ENCODE peak calls at places on chromosomes 16 and 17, in ten cellular contexts. D is HCT116; V is CD4-positive, alpha-beta T cell; P is dorsolateral prefrontal cortex; B is CD4-positive, CD25-positive, alpha-beta regulatory T cell; Q is breast epithelium; O is PC-3; H is substantia nigra; A is AG04450; W is aorta. M is an unnamed sample.

GRCh38 chr17:72501404-72502110 is 380.7 kb downstream of the SOX9 start:
- DNase-seq in D (no peak), V (no peak), P (peak), B (no peak), Q (peak), O (no peak), H (no peak), A (no peak), W (no peak), M (no peak)

GRCh38 chr16:85718682-85719081 is 29.9 kb upstream of the GINS2 start:
- DNase-seq in D (no peak), V (no peak), P (no peak), B (no peak), Q (no peak), O (peak), H (no peak), A (no peak), W (no peak), M (no peak)

GRCh38 chr16:31331807-31332301 is 23.1 kb upstream of the ITGAX start:
- DNase-seq in D (no peak), V (no peak), P (no peak), B (no peak), Q (no peak), O (no peak), H (no peak), A (no peak), W (no peak), M (no peak)

GRCh38 chr17:42484304-42484703 is 25.6 kb downstream of the ATP6V0A1 start:
- DNase-seq in D (no peak), V (peak), P (no peak), B (peak), Q (peak), O (no peak), H (no peak), A (no peak), W (no peak), M (no peak)

GRCh38 chr16:30996324-30996999 is 11.5 kb downstream of the HSD3B7 start:
- DNase-seq in D (no peak), V (no peak), P (no peak), B (no peak), Q (no peak), O (peak), H (no peak), A (no peak), W (no peak), M (no peak)

GRCh38 chr17:81257533-81257932 is 18.4 kb downstream of the NDUFAF8 start:
- DNase-seq in D (no peak), V (no peak), P (no peak), B (no peak), Q (no peak), O (no peak), H (no peak), A (no peak), W (no peak), M (no peak)

GRCh38 chr16:79964104-79964503 is 363.6 kb upstream of the MAF start:
- DNase-seq in D (no peak), V (no peak), P (no peak), B (no peak), Q (no peak), O (no peak), H (no peak), A (no peak), W (no peak), M (no peak)

GRCh38 chr17:73604046-73604445 is 40.2 kb downstream of the SDK2 start:
- DNase-seq in D (no peak), V (no peak), P (no peak), B (no peak), Q (no peak), O (no peak), H (no peak), A (no peak), W (no peak), M (no peak)

GRCh38 chr17:32609085-32609484 is 122.3 kb downstream of the CDK5R1 start:
- DNase-seq in D (peak), V (peak), P (peak), B (peak), Q (peak), O (peak), H (no peak), A (no peak), W (peak), M (peak)

GRCh38 chr16:83934684-83934977 is 18.4 kb upstream of the OSGIN1 start:
- DNase-seq in D (no peak), V (no peak), P (no peak), B (no peak), Q (no peak), O (no peak), H (no peak), A (no peak), W (no peak), M (no peak)

GRCh38 chr16:89404561-89404960 is 85.8 kb downstream of the ANKRD11 start:
- DNase-seq in D (no peak), V (no peak), P (no peak), B (no peak), Q (no peak), O (no peak), H (no peak), A (no peak), W (no peak), M (peak)

GRCh38 chr16:24471616-24472015 is 67.8 kb upstream of the RBBP6 start:
- DNase-seq in D (no peak), V (no peak), P (peak), B (no peak), Q (no peak), O (no peak), H (no peak), A (no peak), W (no peak), M (no peak)

GRCh38 chr16:14003119-14003570 is 68.0 kb upstream of the MRTFB start:
- DNase-seq in D (no peak), V (no peak), P (peak), B (no peak), Q (peak), O (peak), H (no peak), A (no peak), W (peak), M (no peak)

GRCh38 chr16:80285089-80285488 is 255.7 kb upstream of the DYNLRB2 start:
- DNase-seq in D (no peak), V (no peak), P (no peak), B (no peak), Q (no peak), O (no peak), H (no peak), A (peak), W (no peak), M (peak)

GRCh38 chr17:82935944-82936767 is 96.3 kb upstream of the ZNF750 start:
- DNase-seq in D (no peak), V (no peak), P (no peak), B (no peak), Q (no peak), O (no peak), H (no peak), A (no peak), W (no peak), M (no peak)

GRCh38 chr17:69909389-69909788 is 165.6 kb upstream of the KCNJ16 start:
- DNase-seq in D (no peak), V (no peak), P (no peak), B (no peak), Q (no peak), O (no peak), H (no peak), A (no peak), W (no peak), M (no peak)

GRCh38 chr17:77303620-77304019 is 162.9 kb downstream of the SEC14L1 start:
- DNase-seq in D (no peak), V (no peak), P (no peak), B (no peak), Q (no peak), O (no peak), H (no peak), A (no peak), W (no peak), M (no peak)

GRCh38 chr17:21537302-21537701 is 155.0 kb upstream of the KCNJ18 start:
- DNase-seq in D (no peak), V (no peak), P (no peak), B (no peak), Q (no peak), O (no peak), H (no peak), A (no peak), W (no peak), M (no peak)

GRCh38 chr16:49462356-49462988 is 88.9 kb downstream of the C16orf78 start:
- DNase-seq in D (no peak), V (no peak), P (no peak), B (no peak), Q (no peak), O (no peak), H (no peak), A (no peak), W (no peak), M (no peak)

GRCh38 chr17:40075216-40076100 is 12.7 kb downstream of the THRA start:
- DNase-seq in D (no peak), V (peak), P (peak), B (peak), Q (peak), O (peak), H (no peak), A (no peak), W (peak), M (no peak)

GRCh38 chr17:73568934-73569333 is 75.3 kb downstream of the SDK2 start:
- DNase-seq in D (no peak), V (no peak), P (no peak), B (no peak), Q (no peak), O (no peak), H (no peak), A (no peak), W (no peak), M (no peak)

GRCh38 chr16:21646721-21647561 is 5.5 kb downstream of the IGSF6 start:
- DNase-seq in D (no peak), V (peak), P (no peak), B (peak), Q (no peak), O (no peak), H (no peak), A (no peak), W (no peak), M (no peak)
- H3K27ac ChIP-seq in D (no peak), V (peak), P (peak), B (peak), Q (no peak), O (no peak), H (no peak), A (no peak), W (no peak), M (no peak)

GRCh38 chr17:66633322-66633965 is 201.5 kb upstream of the CACNG5 start:
- DNase-seq in D (no peak), V (no peak), P (no peak), B (peak), Q (no peak), O (no peak), H (no peak), A (no peak), W (no peak), M (no peak)
- H3K27ac ChIP-seq in D (no peak), V (no peak), P (no peak), B (no peak), Q (no peak), O (no peak), H (no peak), A (no peak), W (no peak), M (no peak)

GRCh38 chr16:2473999-2474876 is 689 bp upstream of the TBC1D24 start:
- DNase-seq in D (no peak), V (peak), P (peak), B (peak), Q (no peak), O (peak), H (no peak), A (no peak), W (peak), M (no peak)
- H3K27ac ChIP-seq in D (peak), V (no peak), P (peak), B (peak), Q (peak), O (no peak), H (peak), A (no peak), W (no peak), M (peak)

GRCh38 chr16:396605-397004 is 394 bp upstream of the NME4 start:
- DNase-seq in D (no peak), V (no peak), P (peak), B (no peak), Q (no peak), O (peak), H (no peak), A (no peak), W (no peak), M (no peak)
- H3K27ac ChIP-seq in D (peak), V (no peak), P (peak), B (no peak), Q (peak), O (no peak), H (peak), A (no peak), W (peak), M (no peak)

GRCh38 chr16:11601911-11602310 is 15.2 kb upstream of the LITAF start:
- DNase-seq in D (no peak), V (no peak), P (no peak), B (no peak), Q (no peak), O (no peak), H (no peak), A (no peak), W (no peak), M (no peak)
- H3K27ac ChIP-seq in D (no peak), V (no peak), P (no peak), B (no peak), Q (no peak), O (no peak), H (no peak), A (no peak), W (no peak), M (no peak)

M was measured in epithelial cell of prostate.